ENCODE peak calls at places on chromosomes 7 and 10, in nine cellular contexts. D is GM12865, P is transverse colon, K is GM20000, H is astrocyte of the spinal cord, M is ovary, Y is COR-L47, V is HuH-7.5, E is amygdala. G is an unnamed sample.

GRCh38 chr10:12589789-12590188 is 240.4 kb downstream of the CAMK1D start:
- DNase-seq in D (no peak), P (no peak), K (no peak), H (no peak), M (no peak), Y (no peak), V (no peak), E (no peak), G (no peak)

GRCh38 chr7:151565541-151565940 is 45.8 kb upstream of the RHEB start:
- DNase-seq in D (no peak), P (no peak), K (no peak), H (no peak), M (no peak), Y (no peak), V (no peak), E (no peak), G (no peak)

GRCh38 chr10:122587099-122587725 is 26.7 kb downstream of the DMBT1 start:
- DNase-seq in D (no peak), P (no peak), K (no peak), H (no peak), M (no peak), Y (no peak), V (no peak), E (no peak), G (no peak)

GRCh38 chr10:133379801-133380666 is 972 bp downstream of the PAOX start:
- DNase-seq in D (no peak), P (no peak), K (no peak), H (no peak), M (no peak), Y (no peak), V (no peak), E (no peak), G (no peak)

GRCh38 chr7:143494622-143495021 is 16.9 kb downstream of the TAS2R41 start:
- DNase-seq in D (no peak), P (no peak), K (no peak), H (no peak), M (no peak), Y (no peak), V (no peak), E (no peak), G (no peak)

GRCh38 chr7:5612695-5613094 is 168.8 kb downstream of the RNF216 start:
- DNase-seq in D (no peak), P (no peak), K (no peak), H (no peak), M (no peak), Y (no peak), V (no peak), E (no peak), G (no peak)

GRCh38 chr7:25656071-25656470 is 427.8 kb upstream of the NPVF start:
- DNase-seq in D (no peak), P (no peak), K (no peak), H (no peak), M (no peak), Y (no peak), V (no peak), E (no peak), G (no peak)

GRCh38 chr7:2698581-2699288 is 10.7 kb downstream of the AMZ1 start:
- DNase-seq in D (peak), P (no peak), K (peak), H (no peak), M (no peak), Y (no peak), V (no peak), E (no peak), G (peak)

GRCh38 chr7:94056796-94057207 is 52.6 kb upstream of the BET1 start:
- DNase-seq in D (no peak), P (no peak), K (no peak), H (peak), M (no peak), Y (no peak), V (no peak), E (no peak), G (no peak)

GRCh38 chr7:139515266-139515665 is 8.2 kb upstream of the CLEC2L start:
- DNase-seq in D (no peak), P (no peak), K (no peak), H (no peak), M (no peak), Y (no peak), V (no peak), E (no peak), G (no peak)

GRCh38 chr7:24912874-24913514 is 67.0 kb downstream of the OSBPL3 start:
- DNase-seq in D (no peak), P (peak), K (no peak), H (no peak), M (no peak), Y (no peak), V (no peak), E (no peak), G (no peak)

GRCh38 chr10:113991091-113991860 is 52.4 kb upstream of the ADRB1 start:
- DNase-seq in D (peak), P (no peak), K (no peak), H (peak), M (no peak), Y (no peak), V (no peak), E (no peak), G (no peak)

GRCh38 chr7:81299272-81299671 is 380.4 kb upstream of the SEMA3C start:
- DNase-seq in D (no peak), P (no peak), K (no peak), H (peak), M (no peak), Y (peak), V (no peak), E (no peak), G (no peak)

GRCh38 chr10:88659725-88660592 is 4.3 kb upstream of the LIPF start:
- DNase-seq in D (no peak), P (no peak), K (no peak), H (no peak), M (no peak), Y (no peak), V (no peak), E (no peak), G (no peak)

G was measured in CD4-positive, alpha-beta T cell.